ENCODE peak calls at places on chromosomes 3 and 15, in six cellular contexts. One of them, this sample, is unnamed.

GRCh38 chr3:101259485-101260341 is 60.7 kb downstream of the IMPG2 start:
- DNase-seq in caudate nucleus: no peak
- DNase-seq in Karpas-422: no peak
- DNase-seq in amniotic stem cell: no peak
- DNase-seq in EL: no peak
- DNase-seq in stimulated activated CD8-positive, alpha-beta memory T cell treated with anti-CD3 and anti-CD28 coated beads, Interleukin-2, amount 100 ng/mL, for 48 hours: no peak
- DNase-seq in this sample: no peak

GRCh38 chr3:123344175-123344908 is 104.5 kb downstream of the ADCY5 start:
- DNase-seq in caudate nucleus: no peak
- DNase-seq in stimulated activated CD8-positive, alpha-beta memory T cell treated with anti-CD3 and anti-CD28 coated beads, Interleukin-2, amount 100 ng/mL, for 48 hours: no peak
- DNase-seq in Karpas-422: peak; percentile 53
- DNase-seq in amniotic stem cell: no peak
- DNase-seq in EL: peak; percentile 64
- DNase-seq in this sample: no peak

GRCh38 chr3:51110586-51110985 is 274.5 kb upstream of the MANF start:
- DNase-seq in amniotic stem cell: no peak
- DNase-seq in caudate nucleus: no peak
- DNase-seq in Karpas-422: no peak
- DNase-seq in stimulated activated CD8-positive, alpha-beta memory T cell treated with anti-CD3 and anti-CD28 coated beads, Interleukin-2, amount 100 ng/mL, for 48 hours: no peak
- DNase-seq in EL: no peak
- DNase-seq in this sample: no peak

GRCh38 chr3:16589867-16590624 is 15.2 kb downstream of the DAZL start:
- DNase-seq in amniotic stem cell: no peak
- DNase-seq in stimulated activated CD8-positive, alpha-beta memory T cell treated with anti-CD3 and anti-CD28 coated beads, Interleukin-2, amount 100 ng/mL, for 48 hours: no peak
- DNase-seq in EL: no peak
- DNase-seq in caudate nucleus: no peak
- DNase-seq in Karpas-422: no peak
- DNase-seq in this sample: no peak

GRCh38 chr15:79431636-79432344 is at the start of gene MINAR1:
- DNase-seq in Karpas-422: no peak
- DNase-seq in caudate nucleus: no peak
- DNase-seq in amniotic stem cell: no peak
- DNase-seq in EL: peak; percentile 65
- DNase-seq in stimulated activated CD8-positive, alpha-beta memory T cell treated with anti-CD3 and anti-CD28 coated beads, Interleukin-2, amount 100 ng/mL, for 48 hours: peak; percentile 8
- DNase-seq in this sample: peak; percentile 52

GRCh38 chr3:194562986-194563385 is 70.2 kb downstream of the TMEM44 start:
- DNase-seq in EL: no peak
- DNase-seq in amniotic stem cell: no peak
- DNase-seq in stimulated activated CD8-positive, alpha-beta memory T cell treated with anti-CD3 and anti-CD28 coated beads, Interleukin-2, amount 100 ng/mL, for 48 hours: no peak
- DNase-seq in caudate nucleus: no peak
- DNase-seq in Karpas-422: no peak
- DNase-seq in this sample: no peak

GRCh38 chr3:102883515-102883914 is 448.7 kb downstream of the ZPLD1 start:
- DNase-seq in Karpas-422: no peak
- DNase-seq in amniotic stem cell: no peak
- DNase-seq in stimulated activated CD8-positive, alpha-beta memory T cell treated with anti-CD3 and anti-CD28 coated beads, Interleukin-2, amount 100 ng/mL, for 48 hours: no peak
- DNase-seq in caudate nucleus: no peak
- DNase-seq in EL: no peak
- DNase-seq in this sample: no peak

GRCh38 chr3:128072454-128073184 is 20.4 kb downstream of the SEC61A1 start:
- DNase-seq in stimulated activated CD8-positive, alpha-beta memory T cell treated with anti-CD3 and anti-CD28 coated beads, Interleukin-2, amount 100 ng/mL, for 48 hours: no peak
- DNase-seq in amniotic stem cell: no peak
- DNase-seq in Karpas-422: no peak
- DNase-seq in EL: no peak
- DNase-seq in caudate nucleus: no peak
- DNase-seq in this sample: no peak

GRCh38 chr15:59436774-59437472 is 1.1 kb upstream of the FAM81A start:
- DNase-seq in Karpas-422: no peak
- DNase-seq in caudate nucleus: no peak
- DNase-seq in amniotic stem cell: no peak
- DNase-seq in EL: no peak
- DNase-seq in stimulated activated CD8-positive, alpha-beta memory T cell treated with anti-CD3 and anti-CD28 coated beads, Interleukin-2, amount 100 ng/mL, for 48 hours: no peak
- DNase-seq in this sample: no peak

GRCh38 chr3:43043793-43044192 is 62.1 kb downstream of the POMGNT2 start:
- DNase-seq in caudate nucleus: no peak
- DNase-seq in amniotic stem cell: no peak
- DNase-seq in Karpas-422: no peak
- DNase-seq in stimulated activated CD8-positive, alpha-beta memory T cell treated with anti-CD3 and anti-CD28 coated beads, Interleukin-2, amount 100 ng/mL, for 48 hours: no peak
- DNase-seq in EL: no peak
- DNase-seq in this sample: no peak

GRCh38 chr15:90362936-90363212 is 10.8 kb downstream of the ZNF774 start:
- DNase-seq in caudate nucleus: no peak
- DNase-seq in EL: peak; percentile 81
- DNase-seq in Karpas-422: no peak
- DNase-seq in amniotic stem cell: peak; percentile 48
- DNase-seq in stimulated activated CD8-positive, alpha-beta memory T cell treated with anti-CD3 and anti-CD28 coated beads, Interleukin-2, amount 100 ng/mL, for 48 hours: no peak
- DNase-seq in this sample: peak; percentile 72

GRCh38 chr3:158140396-158140795 is 30.5 kb downstream of the RSRC1 start:
- DNase-seq in stimulated activated CD8-positive, alpha-beta memory T cell treated with anti-CD3 and anti-CD28 coated beads, Interleukin-2, amount 100 ng/mL, for 48 hours: no peak
- DNase-seq in amniotic stem cell: no peak
- DNase-seq in Karpas-422: no peak
- DNase-seq in EL: no peak
- DNase-seq in caudate nucleus: no peak
- DNase-seq in this sample: peak; percentile 6

GRCh38 chr3:159513867-159514380 is 474.7 kb upstream of the IL12A start:
- DNase-seq in caudate nucleus: no peak
- DNase-seq in Karpas-422: no peak
- DNase-seq in amniotic stem cell: no peak
- DNase-seq in stimulated activated CD8-positive, alpha-beta memory T cell treated with anti-CD3 and anti-CD28 coated beads, Interleukin-2, amount 100 ng/mL, for 48 hours: no peak
- DNase-seq in EL: peak; percentile 6
- DNase-seq in this sample: no peak

GRCh38 chr3:128355549-128355930 is 111.2 kb downstream of the DNAJB8 start:
- DNase-seq in EL: no peak
- DNase-seq in Karpas-422: no peak
- DNase-seq in stimulated activated CD8-positive, alpha-beta memory T cell treated with anti-CD3 and anti-CD28 coated beads, Interleukin-2, amount 100 ng/mL, for 48 hours: no peak
- DNase-seq in amniotic stem cell: no peak
- DNase-seq in caudate nucleus: no peak
- DNase-seq in this sample: no peak

GRCh38 chr3:172549144-172549543 is 25.9 kb upstream of the TNFSF10 start:
- DNase-seq in amniotic stem cell: no peak
- DNase-seq in EL: no peak
- DNase-seq in Karpas-422: no peak
- DNase-seq in stimulated activated CD8-positive, alpha-beta memory T cell treated with anti-CD3 and anti-CD28 coated beads, Interleukin-2, amount 100 ng/mL, for 48 hours: no peak
- DNase-seq in caudate nucleus: no peak
- DNase-seq in this sample: no peak

GRCh38 chr3:111332488-111333095 is 209.4 kb upstream of the CD96 start:
- DNase-seq in amniotic stem cell: no peak
- DNase-seq in EL: no peak
- DNase-seq in Karpas-422: no peak
- DNase-seq in caudate nucleus: no peak
- DNase-seq in stimulated activated CD8-positive, alpha-beta memory T cell treated with anti-CD3 and anti-CD28 coated beads, Interleukin-2, amount 100 ng/mL, for 48 hours: no peak
- DNase-seq in this sample: no peak

GRCh38 chr3:65672876-65673815 is 365.6 kb downstream of the MAGI1 start:
- DNase-seq in Karpas-422: peak; percentile 83
- DNase-seq in EL: peak; percentile 47
- DNase-seq in amniotic stem cell: peak; percentile 57
- DNase-seq in stimulated activated CD8-positive, alpha-beta memory T cell treated with anti-CD3 and anti-CD28 coated beads, Interleukin-2, amount 100 ng/mL, for 48 hours: no peak
- DNase-seq in caudate nucleus: no peak
- DNase-seq in this sample: peak; percentile 78

GRCh38 chr3:177199206-177199765 is 2.0 kb upstream of the TBL1XR1 start:
- DNase-seq in EL: no peak
- DNase-seq in amniotic stem cell: no peak
- DNase-seq in stimulated activated CD8-positive, alpha-beta memory T cell treated with anti-CD3 and anti-CD28 coated beads, Interleukin-2, amount 100 ng/mL, for 48 hours: no peak
- DNase-seq in Karpas-422: no peak
- DNase-seq in caudate nucleus: no peak
- DNase-seq in this sample: no peak

GRCh38 chr15:29125382-29126207 is 144.0 kb downstream of the NSMCE3 start:
- DNase-seq in EL: no peak
- DNase-seq in caudate nucleus: no peak
- DNase-seq in amniotic stem cell: no peak
- DNase-seq in Karpas-422: no peak
- DNase-seq in stimulated activated CD8-positive, alpha-beta memory T cell treated with anti-CD3 and anti-CD28 coated beads, Interleukin-2, amount 100 ng/mL, for 48 hours: no peak
- DNase-seq in this sample: no peak

GRCh38 chr3:38349684-38350359 is 3.2 kb downstream of the XYLB start:
- DNase-seq in stimulated activated CD8-positive, alpha-beta memory T cell treated with anti-CD3 and anti-CD28 coated beads, Interleukin-2, amount 100 ng/mL, for 48 hours: no peak
- DNase-seq in Karpas-422: no peak
- DNase-seq in amniotic stem cell: no peak
- DNase-seq in EL: peak; percentile 62
- DNase-seq in caudate nucleus: no peak
- DNase-seq in this sample: no peak

GRCh38 chr3:127082066-127082465 is 99.2 kb downstream of the PLXNA1 start:
- DNase-seq in stimulated activated CD8-positive, alpha-beta memory T cell treated with anti-CD3 and anti-CD28 coated beads, Interleukin-2, amount 100 ng/mL, for 48 hours: no peak
- DNase-seq in Karpas-422: no peak
- DNase-seq in caudate nucleus: no peak
- DNase-seq in EL: no peak
- DNase-seq in amniotic stem cell: no peak
- DNase-seq in this sample: no peak

GRCh38 chr3:138567403-138567802 is 26.7 kb downstream of the CEP70 start:
- DNase-seq in Karpas-422: peak; percentile 61
- DNase-seq in amniotic stem cell: no peak
- DNase-seq in stimulated activated CD8-positive, alpha-beta memory T cell treated with anti-CD3 and anti-CD28 coated beads, Interleukin-2, amount 100 ng/mL, for 48 hours: no peak
- DNase-seq in EL: no peak
- DNase-seq in caudate nucleus: no peak
- DNase-seq in this sample: no peak

GRCh38 chr3:52440249-52440551 is 4.7 kb downstream of the SEMA3G start:
- DNase-seq in Karpas-422: no peak
- DNase-seq in caudate nucleus: no peak
- DNase-seq in amniotic stem cell: no peak
- DNase-seq in stimulated activated CD8-positive, alpha-beta memory T cell treated with anti-CD3 and anti-CD28 coated beads, Interleukin-2, amount 100 ng/mL, for 48 hours: no peak
- DNase-seq in EL: no peak
- DNase-seq in this sample: no peak

GRCh38 chr3:53043738-53044137 is 2.1 kb downstream of the SFMBT1 start:
- DNase-seq in stimulated activated CD8-positive, alpha-beta memory T cell treated with anti-CD3 and anti-CD28 coated beads, Interleukin-2, amount 100 ng/mL, for 48 hours: no peak
- DNase-seq in caudate nucleus: no peak
- DNase-seq in amniotic stem cell: no peak
- DNase-seq in Karpas-422: no peak
- DNase-seq in EL: no peak
- DNase-seq in this sample: no peak

GRCh38 chr3:45367451-45367850 is 20.9 kb upstream of the LARS2 start:
- DNase-seq in stimulated activated CD8-positive, alpha-beta memory T cell treated with anti-CD3 and anti-CD28 coated beads, Interleukin-2, amount 100 ng/mL, for 48 hours: no peak
- DNase-seq in amniotic stem cell: peak; percentile 70
- DNase-seq in Karpas-422: no peak
- DNase-seq in EL: peak; percentile 76
- DNase-seq in caudate nucleus: no peak
- DNase-seq in this sample: peak; percentile 87

GRCh38 chr3:48084929-48085328 is 68.7 kb upstream of the MAP4 start:
- DNase-seq in stimulated activated CD8-positive, alpha-beta memory T cell treated with anti-CD3 and anti-CD28 coated beads, Interleukin-2, amount 100 ng/mL, for 48 hours: no peak
- DNase-seq in caudate nucleus: no peak
- DNase-seq in amniotic stem cell: no peak
- DNase-seq in EL: no peak
- DNase-seq in Karpas-422: no peak
- DNase-seq in this sample: no peak

GRCh38 chr3:149466192-149466591 is 8.3 kb upstream of the TM4SF4 start:
- DNase-seq in EL: peak; percentile 93
- DNase-seq in stimulated activated CD8-positive, alpha-beta memory T cell treated with anti-CD3 and anti-CD28 coated beads, Interleukin-2, amount 100 ng/mL, for 48 hours: no peak
- DNase-seq in caudate nucleus: no peak
- DNase-seq in Karpas-422: no peak
- DNase-seq in amniotic stem cell: peak; percentile 64
- DNase-seq in this sample: peak; percentile 65

GRCh38 chr15:77025471-77025901 is 30.6 kb downstream of the PSTPIP1 start:
- DNase-seq in EL: no peak
- DNase-seq in caudate nucleus: no peak
- DNase-seq in amniotic stem cell: no peak
- DNase-seq in Karpas-422: no peak
- DNase-seq in stimulated activated CD8-positive, alpha-beta memory T cell treated with anti-CD3 and anti-CD28 coated beads, Interleukin-2, amount 100 ng/mL, for 48 hours: no peak
- DNase-seq in this sample: no peak

GRCh38 chr3:149534671-149535394 is 60.3 kb downstream of the TM4SF4 start:
- DNase-seq in Karpas-422: no peak
- DNase-seq in EL: peak; percentile 57
- DNase-seq in caudate nucleus: no peak
- DNase-seq in stimulated activated CD8-positive, alpha-beta memory T cell treated with anti-CD3 and anti-CD28 coated beads, Interleukin-2, amount 100 ng/mL, for 48 hours: no peak
- DNase-seq in amniotic stem cell: no peak
- DNase-seq in this sample: no peak